ENCODE peak calls at places on chromosomes 4 and X, in nine cellular contexts. U, V, W, H, E, I, Y, L and M are unnamed samples.

GRCh38 chr4:152540293-152540674 is 4.4 kb upstream of the FBXW7 start:
- DNase-seq in U (no peak), V (no peak), W (peak; percentile 25), H (no peak), E (no peak), I (no peak), Y (peak; percentile 29), L (no peak), M (no peak)

GRCh38 chrX:38052096-38052495 is 45.7 kb downstream of the SYTL5 start:
- DNase-seq in U (no peak), V (peak; percentile 91), W (no peak), H (peak; percentile 1), E (peak; percentile 49), I (no peak), Y (peak; percentile 89), L (no peak), M (peak; percentile 84)

GRCh38 chrX:51420610-51421009 is 75.8 kb downstream of the NUDT11 start:
- DNase-seq in U (peak; percentile 28), V (peak; percentile 52), W (peak; percentile 10), H (no peak), E (peak; percentile 55), I (peak; percentile 24), Y (peak; percentile 35), L (peak; percentile 0), M (peak; percentile 59)

GRCh38 chr4:106529348-106530033 is 160.9 kb upstream of the GIMD1 start:
- DNase-seq in U (no peak), V (peak; percentile 37), W (no peak), H (no peak), E (peak; percentile 41), I (no peak), Y (peak; percentile 69), L (no peak), M (peak; percentile 52)

GRCh38 chr4:183987529-183987946 is 82.4 kb downstream of the STOX2 start:
- DNase-seq in U (peak; percentile 19), V (peak; percentile 83), W (no peak), H (no peak), E (peak; percentile 82), I (peak; percentile 53), Y (peak; percentile 59), L (no peak), M (peak; percentile 76)

GRCh38 chr4:75016472-75016871 is 83.6 kb downstream of the PARM1 start:
- DNase-seq in U (no peak), V (no peak), W (no peak), H (no peak), E (no peak), I (no peak), Y (no peak), L (no peak), M (peak; percentile 54)

GRCh38 chrX:17411189-17411588 is 36.2 kb downstream of the NHS start:
- DNase-seq in U (no peak), V (no peak), W (no peak), H (no peak), E (no peak), I (no peak), Y (peak; percentile 26), L (no peak), M (no peak)

GRCh38 chr4:93334003-93334402 is 494.6 kb upstream of the ATOH1 start:
- DNase-seq in U (no peak), V (no peak), W (no peak), H (no peak), E (no peak), I (no peak), Y (no peak), L (no peak), M (no peak)